ENCODE peak calls at places on chromosomes 7 and 10, in five cellular contexts. Z, G, W, D and I are unnamed samples.

GRCh38 chr7:100489824-100490223 is 6.1 kb downstream of the NYAP1 start:
- DNase-seq in Z (peak), G (no peak), W (peak), D (peak), I (peak)

GRCh38 chr10:44334621-44335184 is 50.2 kb downstream of the CXCL12 start:
- DNase-seq in Z (no peak), G (no peak), W (no peak), D (no peak), I (no peak)

GRCh38 chr7:27670177-27670576 is 7.5 kb upstream of the HIBADH start:
- DNase-seq in Z (peak), G (no peak), W (no peak), D (no peak), I (no peak)

GRCh38 chr7:123867220-123867619 is 22.3 kb downstream of the HYAL4 start:
- DNase-seq in Z (no peak), G (no peak), W (no peak), D (no peak), I (no peak)

GRCh38 chr10:4567637-4568036 is 258.4 kb upstream of the AKR1E2 start:
- DNase-seq in Z (no peak), G (no peak), W (no peak), D (no peak), I (no peak)

GRCh38 chr10:20954519-20954918 is 57.4 kb upstream of the NEBL start:
- DNase-seq in Z (no peak), G (no peak), W (no peak), D (no peak), I (peak)

GRCh38 chr10:80153460-80153859 is 20.9 kb downstream of the PLAC9 start:
- DNase-seq in Z (no peak), G (no peak), W (no peak), D (no peak), I (no peak)

GRCh38 chr10:69567920-69568319 is 5.3 kb downstream of the NEUROG3 start:
- DNase-seq in Z (peak), G (no peak), W (peak), D (peak), I (peak)

GRCh38 chr10:93993782-93994668 is at the start of gene PLCE1:
- DNase-seq in Z (peak), G (no peak), W (no peak), D (peak), I (peak)

GRCh38 chr10:22252801-22253577 is 35.2 kb upstream of the EBLN1 start:
- DNase-seq in Z (no peak), G (no peak), W (no peak), D (no peak), I (peak)

GRCh38 chr7:66283003-66283920 is 78.1 kb downstream of the TPST1 start:
- DNase-seq in Z (no peak), G (no peak), W (no peak), D (peak), I (no peak)

GRCh38 chr10:16425449-16425848 is 11.4 kb upstream of the PTER start:
- DNase-seq in Z (no peak), G (no peak), W (no peak), D (no peak), I (no peak)

GRCh38 chr7:1709900-1710299 is 39.8 kb downstream of the ELFN1 start:
- DNase-seq in Z (no peak), G (no peak), W (no peak), D (no peak), I (no peak)

GRCh38 chr10:13633689-13634088 is 46.9 kb downstream of the PRPF18 start:
- DNase-seq in Z (no peak), G (no peak), W (no peak), D (no peak), I (peak)

GRCh38 chr10:100988166-100988565 is 823 bp downstream of the TWNK start:
- DNase-seq in Z (no peak), G (no peak), W (no peak), D (no peak), I (no peak)

GRCh38 chr7:125668321-125668993 is 738.8 kb upstream of the POT1 start:
- DNase-seq in Z (no peak), G (no peak), W (no peak), D (no peak), I (no peak)

GRCh38 chr10:86871563-86872183 is 85.7 kb downstream of the MMRN2 start:
- DNase-seq in Z (no peak), G (no peak), W (peak), D (no peak), I (peak)

GRCh38 chr10:117541405-117541908 is 1.1 kb upstream of the EMX2 start:
- DNase-seq in Z (no peak), G (no peak), W (no peak), D (no peak), I (peak)

GRCh38 chr10:17512341-17513001 is 58.1 kb upstream of the ST8SIA6 start:
- DNase-seq in Z (no peak), G (no peak), W (no peak), D (peak), I (no peak)

GRCh38 chr7:116990056-116990455 is 36.8 kb downstream of the ST7 start:
- DNase-seq in Z (no peak), G (no peak), W (no peak), D (no peak), I (no peak)

GRCh38 chr10:17756557-17757208 is 4.7 kb downstream of the TMEM236 start:
- DNase-seq in Z (no peak), G (peak), W (peak), D (peak), I (no peak)

GRCh38 chr10:79435271-79436065 is 10.0 kb downstream of the ZCCHC24 start:
- DNase-seq in Z (no peak), G (no peak), W (no peak), D (no peak), I (no peak)

GRCh38 chr10:62380002-62380401 is 5.8 kb downstream of the ZNF365 start:
- DNase-seq in Z (no peak), G (no peak), W (peak), D (peak), I (no peak)

GRCh38 chr10:74021248-74022055 is 23.5 kb downstream of the VCL start:
- DNase-seq in Z (peak), G (no peak), W (no peak), D (no peak), I (no peak)
- TF ChIP-seq JUNB in Z (peak), G (peak), W (no peak), D (no peak), I (no peak)

GRCh38 chr10:112231602-112232001 is 48.0 kb upstream of the GPAM start:
- DNase-seq in Z (no peak), G (no peak), W (no peak), D (no peak), I (no peak)
- H3K4me3 ChIP-seq in Z (no peak), G (no peak), W (no peak), D (no peak), I (no peak)

DNA sequence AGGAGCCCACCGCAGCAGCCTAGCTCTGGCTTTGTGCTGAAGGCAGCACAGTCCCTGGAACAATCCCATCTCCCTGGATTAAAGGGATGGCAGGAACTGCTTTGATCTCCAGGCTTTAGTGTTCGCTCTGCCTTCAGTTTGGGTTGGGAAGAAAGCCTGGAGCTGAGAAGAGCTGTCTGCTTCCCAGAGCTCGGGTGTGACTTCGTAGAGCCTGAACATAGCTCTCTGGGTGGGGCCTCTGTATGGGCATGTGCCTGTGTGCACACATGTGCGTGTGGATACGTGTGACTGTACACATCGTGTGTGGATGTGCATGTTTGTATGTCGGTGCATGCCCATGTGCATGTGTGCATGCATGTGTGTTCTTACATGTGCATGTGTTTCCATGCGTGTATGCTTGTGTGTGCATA is 8.7 kb downstream of the ADCY1 start:
- DNase-seq in Z (no peak), G (no peak), W (no peak), D (no peak), I (peak)
- TF ChIP-seq JUNB in Z (no peak), G (no peak), W (no peak), D (no peak), I (no peak)

GRCh38 chr10:102782698-102783540 is 39.2 kb downstream of the WBP1L start:
- DNase-seq in Z (no peak), G (no peak), W (no peak), D (no peak), I (no peak)
- H3K4me3 ChIP-seq in Z (no peak), G (no peak), W (no peak), D (no peak), I (no peak)

DNA sequence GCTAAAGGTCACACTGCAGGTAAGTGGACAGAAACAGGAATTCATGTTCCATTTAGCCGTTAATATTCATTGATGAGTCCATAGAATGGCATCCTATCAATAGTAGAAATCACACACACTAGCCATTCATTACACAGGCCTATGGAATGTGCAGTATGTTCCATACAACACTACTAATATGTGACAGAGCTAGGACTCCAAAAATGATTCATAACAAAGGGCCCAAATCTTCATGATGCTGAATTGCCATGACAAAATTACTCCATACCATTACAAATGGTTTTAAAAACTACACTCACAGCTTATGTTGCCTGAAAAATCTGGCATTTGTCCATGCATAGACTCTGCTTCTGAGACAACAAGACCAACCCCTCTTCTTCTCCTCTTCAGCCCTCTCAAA is 549.1 kb downstream of the XPNPEP1 start:
- DNase-seq in Z (no peak), G (no peak), W (no peak), D (no peak), I (no peak)
- TF ChIP-seq JUNB in Z (no peak), G (no peak), W (no peak), D (no peak), I (no peak)

GRCh38 chr7:75536491-75536890 is 44.4 kb downstream of the SPDYE5 start:
- DNase-seq in Z (no peak), G (no peak), W (no peak), D (no peak), I (no peak)

GRCh38 chr7:75532639-75533038 is 40.5 kb downstream of the SPDYE5 start:
- DNase-seq in Z (no peak), G (no peak), W (no peak), D (no peak), I (no peak)

GRCh38 chr7:75536940-75537538 is 44.9 kb downstream of the SPDYE5 start:
- DNase-seq in Z (no peak), G (no peak), W (no peak), D (no peak), I (no peak)

GRCh38 chr7:75533926-75534325 is 41.8 kb downstream of the SPDYE5 start:
- DNase-seq in Z (peak), G (no peak), W (no peak), D (no peak), I (no peak)

GRCh38 chr7:75534727-75535307 is 42.7 kb downstream of the SPDYE5 start:
- DNase-seq in Z (peak), G (peak), W (no peak), D (no peak), I (no peak)
- H3K4me3 ChIP-seq in Z (no peak), G (no peak), W (no peak), D (no peak), I (no peak)

GRCh38 chr7:106092204-106092603 is 19.9 kb downstream of the SYPL1 start:
- DNase-seq in Z (no peak), G (no peak), W (no peak), D (no peak), I (no peak)

GRCh38 chr7:106098889-106099288 is 13.2 kb downstream of the SYPL1 start:
- DNase-seq in Z (no peak), G (no peak), W (no peak), D (no peak), I (no peak)

GRCh38 chr7:106095634-106096033 is 16.5 kb downstream of the SYPL1 start:
- DNase-seq in Z (no peak), G (no peak), W (no peak), D (no peak), I (no peak)

GRCh38 chr7:106099539-106099938 is 12.6 kb downstream of the SYPL1 start:
- DNase-seq in Z (no peak), G (no peak), W (no peak), D (no peak), I (peak)

DNA sequence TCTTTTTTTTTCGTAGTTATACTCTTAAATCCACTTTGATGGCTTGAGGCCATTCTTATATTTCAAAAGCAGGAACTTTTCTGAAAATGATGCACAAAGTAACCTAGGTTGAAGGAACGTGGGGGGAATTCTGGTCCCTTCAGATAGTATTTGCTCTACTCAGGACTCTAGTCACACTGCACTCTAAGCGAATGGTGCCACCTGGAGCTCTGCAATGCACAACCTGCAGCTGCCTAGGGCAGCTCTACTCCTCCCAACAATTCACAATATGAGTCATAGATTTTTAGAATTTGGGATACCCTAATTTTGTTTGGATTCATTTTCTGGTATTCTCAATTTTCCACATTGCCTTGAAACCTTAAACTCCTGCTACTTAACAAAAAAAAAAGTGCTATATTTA is 17.3 kb downstream of the SYPL1 start:
- DNase-seq in Z (no peak), G (no peak), W (no peak), D (no peak), I (no peak)
- TF ChIP-seq JUNB in Z (no peak), G (no peak), W (no peak), D (no peak), I (no peak)

DNA sequence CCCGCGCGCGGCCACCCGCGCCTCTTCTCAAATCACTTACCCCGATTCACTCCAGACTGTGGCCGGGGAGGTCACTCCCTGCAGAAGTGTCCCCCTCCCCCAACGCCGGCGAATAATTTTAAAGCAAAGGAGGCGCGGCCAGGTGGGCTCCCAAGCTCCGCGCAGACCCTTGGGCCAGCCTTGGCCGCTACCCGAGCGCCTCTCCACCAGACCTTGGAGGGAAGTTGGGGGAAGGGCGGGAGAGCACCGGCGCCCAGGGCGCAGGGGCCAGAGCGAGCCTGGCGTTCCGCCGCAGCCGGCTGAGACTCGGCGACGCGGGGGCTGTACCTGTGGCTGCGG is 270 bp downstream of the MKX start:
- DNase-seq in Z (no peak), G (no peak), W (no peak), D (no peak), I (peak)
- H3K4me3 ChIP-seq in Z (no peak), G (no peak), W (no peak), D (peak), I (peak)